ENCODE peak calls at places on chromosomes 12 and 14, in ten cellular contexts. One of them, this sample, is unnamed.

GRCh38 chr12:55692631-55693322 is 14.9 kb downstream of the ITGA7 start:
- DNase-seq in endothelial cell: no peak
- DNase-seq in BE2C: no peak
- DNase-seq in tibial nerve: no peak
- DNase-seq in left ventricle myocardium inferior: no peak
- DNase-seq in heart right ventricle: no peak
- DNase-seq in AG09319: no peak
- DNase-seq in neural progenitor cell: no peak
- DNase-seq in ovary: no peak
- DNase-seq in colonic mucosa: no peak
- DNase-seq in this sample: no peak

GRCh38 chr14:79543966-79544365 is 667.3 kb downstream of the DIO2 start:
- DNase-seq in endothelial cell: peak; percentile 31
- DNase-seq in BE2C: no peak
- DNase-seq in tibial nerve: no peak
- DNase-seq in left ventricle myocardium inferior: no peak
- DNase-seq in heart right ventricle: no peak
- DNase-seq in AG09319: no peak
- DNase-seq in neural progenitor cell: peak; percentile 68
- DNase-seq in ovary: no peak
- DNase-seq in colonic mucosa: no peak
- DNase-seq in this sample: peak; percentile 55

GRCh38 chr14:68792022-68792829 is 641 bp downstream of the ZFP36L1 start:
- DNase-seq in endothelial cell: no peak
- DNase-seq in BE2C: no peak
- DNase-seq in tibial nerve: no peak
- DNase-seq in left ventricle myocardium inferior: no peak
- DNase-seq in heart right ventricle: no peak
- DNase-seq in AG09319: no peak
- DNase-seq in neural progenitor cell: peak; percentile 35
- DNase-seq in ovary: peak; percentile 51
- DNase-seq in colonic mucosa: peak; percentile 56
- DNase-seq in this sample: no peak

GRCh38 chr14:50082784-50083466 is 33.4 kb downstream of the VCPKMT start:
- DNase-seq in endothelial cell: no peak
- DNase-seq in BE2C: no peak
- DNase-seq in tibial nerve: no peak
- DNase-seq in left ventricle myocardium inferior: no peak
- DNase-seq in heart right ventricle: no peak
- DNase-seq in AG09319: no peak
- DNase-seq in neural progenitor cell: no peak
- DNase-seq in ovary: no peak
- DNase-seq in colonic mucosa: no peak
- DNase-seq in this sample: no peak

GRCh38 chr14:103735815-103736545 is 20.4 kb downstream of the ZFYVE21 start:
- DNase-seq in endothelial cell: no peak
- DNase-seq in BE2C: no peak
- DNase-seq in tibial nerve: no peak
- DNase-seq in left ventricle myocardium inferior: no peak
- DNase-seq in heart right ventricle: no peak
- DNase-seq in AG09319: no peak
- DNase-seq in neural progenitor cell: no peak
- DNase-seq in ovary: peak; percentile 21
- DNase-seq in colonic mucosa: no peak
- DNase-seq in this sample: no peak

GRCh38 chr12:115227137-115227615 is 543.2 kb upstream of the TBX3 start:
- DNase-seq in endothelial cell: no peak
- DNase-seq in BE2C: no peak
- DNase-seq in tibial nerve: no peak
- DNase-seq in left ventricle myocardium inferior: peak; percentile 33
- DNase-seq in heart right ventricle: peak; percentile 19
- DNase-seq in AG09319: peak; percentile 10
- DNase-seq in neural progenitor cell: no peak
- DNase-seq in ovary: no peak
- DNase-seq in colonic mucosa: no peak
- DNase-seq in this sample: peak; percentile 84

GRCh38 chr12:31507966-31508365 is 83.0 kb downstream of the DENND5B start:
- DNase-seq in endothelial cell: no peak
- DNase-seq in BE2C: no peak
- DNase-seq in tibial nerve: no peak
- DNase-seq in left ventricle myocardium inferior: no peak
- DNase-seq in heart right ventricle: no peak
- DNase-seq in AG09319: no peak
- DNase-seq in neural progenitor cell: no peak
- DNase-seq in ovary: no peak
- DNase-seq in colonic mucosa: no peak
- DNase-seq in this sample: peak; percentile 67

GRCh38 chr14:92382677-92383076 is 59.7 kb downstream of the SLC24A4 start:
- DNase-seq in endothelial cell: no peak
- DNase-seq in BE2C: no peak
- DNase-seq in tibial nerve: no peak
- DNase-seq in left ventricle myocardium inferior: no peak
- DNase-seq in heart right ventricle: no peak
- DNase-seq in AG09319: no peak
- DNase-seq in neural progenitor cell: peak; percentile 21
- DNase-seq in ovary: no peak
- DNase-seq in colonic mucosa: no peak
- DNase-seq in this sample: peak; percentile 31

GRCh38 chr12:11812558-11813421 is 163.3 kb downstream of the ETV6 start:
- DNase-seq in endothelial cell: peak; percentile 52
- DNase-seq in BE2C: peak; percentile 44
- DNase-seq in tibial nerve: no peak
- DNase-seq in left ventricle myocardium inferior: no peak
- DNase-seq in heart right ventricle: peak; percentile 39
- DNase-seq in AG09319: no peak
- DNase-seq in neural progenitor cell: peak; percentile 89
- DNase-seq in ovary: no peak
- DNase-seq in colonic mucosa: peak; percentile 74
- DNase-seq in this sample: no peak

GRCh38 chr12:86044396-86044795 is 170.3 kb downstream of the NTS start:
- DNase-seq in endothelial cell: no peak
- DNase-seq in BE2C: no peak
- DNase-seq in tibial nerve: no peak
- DNase-seq in left ventricle myocardium inferior: no peak
- DNase-seq in heart right ventricle: no peak
- DNase-seq in AG09319: no peak
- DNase-seq in neural progenitor cell: no peak
- DNase-seq in ovary: no peak
- DNase-seq in colonic mucosa: no peak
- DNase-seq in this sample: no peak

GRCh38 chr12:12088761-12089160 is 18.0 kb downstream of the BCL2L14 start:
- DNase-seq in endothelial cell: no peak
- DNase-seq in BE2C: no peak
- DNase-seq in tibial nerve: no peak
- DNase-seq in left ventricle myocardium inferior: no peak
- DNase-seq in heart right ventricle: no peak
- DNase-seq in AG09319: no peak
- DNase-seq in neural progenitor cell: no peak
- DNase-seq in ovary: no peak
- DNase-seq in colonic mucosa: no peak
- DNase-seq in this sample: no peak

GRCh38 chr14:95482967-95483842 is 33.2 kb downstream of the SYNE3 start:
- DNase-seq in endothelial cell: no peak
- DNase-seq in BE2C: peak; percentile 75
- DNase-seq in tibial nerve: peak; percentile 77
- DNase-seq in left ventricle myocardium inferior: peak; percentile 79
- DNase-seq in heart right ventricle: peak; percentile 74
- DNase-seq in AG09319: peak; percentile 91
- DNase-seq in neural progenitor cell: no peak
- DNase-seq in ovary: peak; percentile 89
- DNase-seq in colonic mucosa: peak; percentile 70
- DNase-seq in this sample: peak; percentile 88

DNA sequence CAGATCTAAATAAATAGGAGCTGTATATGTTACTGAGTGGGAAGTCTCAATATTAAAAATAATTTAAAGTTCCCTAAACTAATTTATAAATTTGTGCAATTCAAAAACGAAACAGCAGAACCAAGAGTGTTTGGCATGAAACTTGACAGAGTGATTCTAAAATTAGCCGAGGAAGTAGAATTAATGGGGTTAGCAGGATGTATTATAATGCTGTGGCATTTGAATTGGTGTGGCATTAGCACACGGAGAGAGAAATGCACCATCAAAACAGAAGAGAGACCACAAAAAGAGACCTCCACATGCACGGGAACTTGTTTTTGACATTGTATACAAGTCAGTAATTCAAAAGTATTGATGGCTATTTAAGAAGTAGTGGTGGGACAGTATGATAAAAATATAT is 366.0 kb upstream of the RGS6 start:
- DNase-seq in endothelial cell: no peak
- DNase-seq in BE2C: no peak
- DNase-seq in tibial nerve: no peak
- DNase-seq in left ventricle myocardium inferior: no peak
- DNase-seq in heart right ventricle: no peak
- DNase-seq in AG09319: no peak
- DNase-seq in neural progenitor cell: no peak
- DNase-seq in ovary: no peak
- DNase-seq in colonic mucosa: no peak
- DNase-seq in this sample: no peak
- TF ChIP-seq CTCF in endothelial cell: no peak
- TF ChIP-seq CTCF in BE2C: no peak
- TF ChIP-seq CTCF in tibial nerve: no peak
- TF ChIP-seq CTCF in left ventricle myocardium inferior: no peak
- TF ChIP-seq CTCF in heart right ventricle: no peak
- TF ChIP-seq CTCF in AG09319: no peak
- TF ChIP-seq CTCF in neural progenitor cell: no peak
- TF ChIP-seq CTCF in ovary: no peak
- TF ChIP-seq CTCF in colonic mucosa: no peak
- TF ChIP-seq CTCF in this sample: no peak

DNA sequence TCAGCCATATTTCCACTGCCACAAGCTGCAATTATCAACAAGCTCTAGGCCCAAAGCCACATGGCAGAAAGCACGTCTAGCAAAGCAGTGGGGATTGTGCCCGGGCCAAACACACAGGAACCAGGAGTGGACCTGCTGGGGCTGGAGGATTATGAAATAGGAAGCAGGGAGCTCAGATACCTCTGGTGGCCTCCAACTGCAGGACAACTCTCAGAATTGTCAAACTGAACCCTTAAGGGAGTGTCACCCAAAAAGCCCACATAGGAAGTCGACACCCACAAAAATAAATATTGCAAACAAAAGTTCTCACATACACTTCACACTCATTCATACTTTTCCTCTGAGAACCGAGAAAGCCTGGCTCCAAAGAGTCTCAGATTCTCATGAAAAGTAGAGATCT is 26.1 kb downstream of the KCTD10 start:
- DNase-seq in endothelial cell: no peak
- DNase-seq in BE2C: no peak
- DNase-seq in tibial nerve: no peak
- DNase-seq in left ventricle myocardium inferior: no peak
- DNase-seq in heart right ventricle: no peak
- DNase-seq in AG09319: no peak
- DNase-seq in neural progenitor cell: no peak
- DNase-seq in ovary: no peak
- DNase-seq in colonic mucosa: no peak
- DNase-seq in this sample: no peak
- TF ChIP-seq CTCF in endothelial cell: no peak
- TF ChIP-seq CTCF in BE2C: no peak
- TF ChIP-seq CTCF in tibial nerve: no peak
- TF ChIP-seq CTCF in left ventricle myocardium inferior: no peak
- TF ChIP-seq CTCF in heart right ventricle: no peak
- TF ChIP-seq CTCF in AG09319: no peak
- TF ChIP-seq CTCF in neural progenitor cell: no peak
- TF ChIP-seq CTCF in ovary: no peak
- TF ChIP-seq CTCF in colonic mucosa: no peak
- TF ChIP-seq CTCF in this sample: no peak

DNA sequence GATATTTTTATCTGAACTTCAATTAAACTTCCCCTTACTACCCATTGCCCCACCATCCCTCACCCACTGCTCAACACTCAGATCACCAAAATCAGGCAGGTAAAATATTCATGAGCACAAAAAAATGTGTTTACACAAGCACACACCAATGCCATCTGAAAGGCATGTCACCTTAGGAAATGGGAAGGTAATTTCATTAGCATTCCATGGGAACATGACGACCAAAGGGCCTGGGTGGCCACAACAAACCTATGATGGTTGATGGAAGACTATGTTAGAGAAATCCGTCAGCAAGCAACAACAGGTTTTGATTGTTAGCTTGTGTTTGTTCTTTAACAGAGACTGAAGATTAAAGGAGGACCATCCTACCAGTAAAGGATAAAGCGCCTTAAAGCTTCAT is 97.6 kb downstream of the BCAT1 start:
- DNase-seq in endothelial cell: no peak
- DNase-seq in BE2C: no peak
- DNase-seq in tibial nerve: no peak
- DNase-seq in left ventricle myocardium inferior: no peak
- DNase-seq in heart right ventricle: no peak
- DNase-seq in AG09319: no peak
- DNase-seq in neural progenitor cell: no peak
- DNase-seq in ovary: no peak
- DNase-seq in colonic mucosa: no peak
- DNase-seq in this sample: no peak
- TF ChIP-seq CTCF in endothelial cell: no peak
- TF ChIP-seq CTCF in BE2C: no peak
- TF ChIP-seq CTCF in tibial nerve: no peak
- TF ChIP-seq CTCF in left ventricle myocardium inferior: no peak
- TF ChIP-seq CTCF in heart right ventricle: no peak
- TF ChIP-seq CTCF in AG09319: no peak
- TF ChIP-seq CTCF in neural progenitor cell: no peak
- TF ChIP-seq CTCF in ovary: no peak
- TF ChIP-seq CTCF in colonic mucosa: no peak
- TF ChIP-seq CTCF in this sample: no peak

DNA sequence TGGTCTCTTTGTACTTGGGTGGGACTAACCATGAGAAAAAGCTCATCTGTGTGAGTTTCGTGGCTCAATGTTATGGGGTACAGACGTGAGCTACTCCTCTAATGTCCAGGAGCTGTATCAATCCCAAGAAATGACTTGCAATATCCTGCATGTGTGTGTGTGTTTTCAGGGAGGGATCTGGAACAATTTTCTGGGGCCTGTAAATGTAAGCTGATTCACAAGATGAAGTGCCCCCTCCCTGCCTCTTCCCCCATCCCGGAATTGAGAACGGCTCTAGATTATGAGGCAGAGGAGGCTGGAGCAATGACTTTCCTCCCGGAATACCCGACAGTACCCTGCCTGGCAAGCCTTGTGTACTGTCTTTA is 53.9 kb downstream of the TMX1 start:
- DNase-seq in endothelial cell: no peak
- DNase-seq in BE2C: no peak
- DNase-seq in tibial nerve: no peak
- DNase-seq in left ventricle myocardium inferior: no peak
- DNase-seq in heart right ventricle: no peak
- DNase-seq in AG09319: no peak
- DNase-seq in neural progenitor cell: no peak
- DNase-seq in ovary: no peak
- DNase-seq in colonic mucosa: no peak
- DNase-seq in this sample: no peak
- TF ChIP-seq CTCF in endothelial cell: no peak
- TF ChIP-seq CTCF in BE2C: no peak
- TF ChIP-seq CTCF in tibial nerve: no peak
- TF ChIP-seq CTCF in left ventricle myocardium inferior: no peak
- TF ChIP-seq CTCF in heart right ventricle: no peak
- TF ChIP-seq CTCF in AG09319: no peak
- TF ChIP-seq CTCF in neural progenitor cell: no peak
- TF ChIP-seq CTCF in ovary: no peak
- TF ChIP-seq CTCF in colonic mucosa: no peak
- TF ChIP-seq CTCF in this sample: no peak